ENCODE peak calls at places on chromosomes 5 and 9, in four cellular contexts. N is K562, I is HCT116, D is HepG2. V is an unnamed sample.

GRCh38 chr9:128408963-128409431 is 11.7 kb upstream of the CERCAM start:
- DNase-seq in I (no peak), D (no peak), N (no peak), V (peak)

GRCh38 chr5:59296317-59297264 is 596.9 kb downstream of the PDE4D start:
- DNase-seq in D (peak), I (no peak), N (no peak), V (no peak)

GRCh38 chr9:88949425-88949824 is 41.8 kb upstream of the S1PR3 start:
- DNase-seq in D (no peak), I (no peak), N (peak), V (no peak)

GRCh38 chr5:81337803-81338202 is 36.4 kb downstream of the ZCCHC9 start:
- DNase-seq in I (no peak), D (no peak), N (no peak), V (no peak)

GRCh38 chr9:135146766-135147472 is 59.5 kb downstream of the OLFM1 start:
- DNase-seq in D (no peak), N (no peak), I (no peak), V (no peak)

GRCh38 chr5:116507051-116507537 is 67.5 kb downstream of the SEMA6A start:
- DNase-seq in D (no peak), I (no peak), N (no peak), V (no peak)

GRCh38 chr5:113025596-113025995 is 49.0 kb downstream of the DCP2 start:
- DNase-seq in I (no peak), D (no peak), N (no peak), V (no peak)

GRCh38 chr5:172540099-172540870 is 86.0 kb upstream of the SH3PXD2B start:
- DNase-seq in D (no peak), N (no peak), I (no peak), V (no peak)

GRCh38 chr5:158152151-158152550 is 293.2 kb upstream of the CLINT1 start:
- DNase-seq in I (no peak), N (no peak), D (no peak), V (no peak)

GRCh38 chr9:38251036-38251335 is 141.5 kb upstream of the ALDH1B1 start:
- DNase-seq in I (no peak), N (no peak), D (no peak), V (no peak)

GRCh38 chr9:94912700-94913249 is 186.3 kb downstream of the AOPEP start:
- DNase-seq in D (peak), I (peak), N (no peak), V (peak)

GRCh38 chr9:109012876-109013677 is at the start of gene CTNNAL1:
- DNase-seq in D (peak), I (peak), N (peak), V (peak)

GRCh38 chr5:76972670-76973069 is 19.8 kb downstream of the CRHBP start:
- DNase-seq in D (no peak), I (no peak), N (no peak), V (no peak)

GRCh38 chr5:150411245-150411979 is 1.3 kb downstream of the CD74 start:
- DNase-seq in I (no peak), D (no peak), N (no peak), V (peak)

GRCh38 chr5:135012951-135013391 is 21.1 kb downstream of the PITX1 start:
- DNase-seq in I (no peak), D (no peak), N (no peak), V (no peak)

GRCh38 chr9:97484134-97484533 is 17.3 kb upstream of the TMOD1 start:
- DNase-seq in N (no peak), D (no peak), I (no peak), V (no peak)

GRCh38 chr5:113489299-113489698 is 1.0 kb upstream of the MCC start:
- DNase-seq in N (no peak), I (peak), D (peak), V (no peak)

GRCh38 chr9:68802525-68803015 is 97.5 kb downstream of the PIP5K1B start:
- DNase-seq in N (no peak), D (no peak), I (no peak), V (no peak)

GRCh38 chr5:20420991-20421595 is 433.1 kb upstream of the CDH18 start:
- DNase-seq in I (no peak), D (no peak), N (no peak), V (peak)

GRCh38 chr9:89685698-89686097 is 80.9 kb downstream of the GADD45G start:
- DNase-seq in I (no peak), N (no peak), D (no peak), V (no peak)

GRCh38 chr5:31556461-31556860 is 24.4 kb downstream of the C5orf22 start:
- DNase-seq in N (no peak), I (no peak), D (no peak), V (no peak)

GRCh38 chr5:177537389-177538361 is 16.7 kb downstream of the FAM193B start:
- DNase-seq in I (no peak), N (no peak), D (no peak), V (peak)

GRCh38 chr9:101601904-101602765 is 7.4 kb upstream of the PPP3R2 start:
- DNase-seq in N (peak), I (peak), D (peak), V (peak)

GRCh38 chr5:19270153-19270552 is 717.8 kb downstream of the CDH18 start:
- DNase-seq in D (no peak), I (no peak), N (no peak), V (peak)

GRCh38 chr9:2634818-2635217 is 13.2 kb downstream of the VLDLR start:
- DNase-seq in D (no peak), N (no peak), I (no peak), V (no peak)

GRCh38 chr5:40150896-40151295 is 528.8 kb upstream of the PTGER4 start:
- DNase-seq in I (no peak), D (no peak), N (no peak), V (peak)

GRCh38 chr9:76756273-76756650 is 8.0 kb upstream of the PCA3 start:
- DNase-seq in N (no peak), I (no peak), D (peak), V (peak)

GRCh38 chr5:61304611-61305369 is 27.3 kb upstream of the ZSWIM6 start:
- DNase-seq in I (peak), N (peak), D (peak), V (no peak)

GRCh38 chr9:73239868-73240267 is 88.2 kb downstream of the ANXA1 start:
- DNase-seq in N (no peak), D (no peak), I (no peak), V (no peak)

GRCh38 chr5:62582198-62582597 is 3.6 kb downstream of the LRRC70 start:
- DNase-seq in N (no peak), D (no peak), I (no peak), V (peak)

GRCh38 chr9:122286764-122287163 is 22.1 kb downstream of the MRRF start:
- DNase-seq in D (no peak), N (no peak), I (no peak), V (no peak)

GRCh38 chr9:126431112-126431742 is 104.6 kb downstream of the MVB12B start:
- DNase-seq in D (no peak), N (no peak), I (no peak), V (no peak)

GRCh38 chr5:132830436-132831094 is at the start of gene SHROOM1:
- DNase-seq in D (peak), I (peak), N (peak), V (peak)

GRCh38 chr9:98568234-98568922 is 140.4 kb downstream of the GABBR2 start:
- DNase-seq in I (no peak), D (no peak), N (no peak), V (no peak)

GRCh38 chr5:111685969-111686368 is 71.0 kb downstream of the NREP start:
- DNase-seq in N (no peak), D (peak), I (peak), V (peak)

GRCh38 chr5:111681414-111681790 is 75.6 kb downstream of the NREP start:
- DNase-seq in N (no peak), I (no peak), D (no peak), V (no peak)

GRCh38 chr5:111679611-111680010 is 77.4 kb downstream of the NREP start:
- DNase-seq in I (no peak), N (no peak), D (no peak), V (no peak)

GRCh38 chr5:111680737-111681413 is 76.1 kb downstream of the NREP start:
- DNase-seq in D (peak), I (peak), N (no peak), V (no peak)

GRCh38 chr5:111681791-111682190 is 75.2 kb downstream of the NREP start:
- DNase-seq in I (no peak), D (no peak), N (no peak), V (no peak)
- TF ChIP-seq REST in I (no peak), D (no peak), N (no peak), V (no peak)

GRCh38 chr5:179731791-179732411 is 721 bp upstream of the MAML1 start:
- DNase-seq in N (no peak), I (no peak), D (peak), V (no peak)

GRCh38 chr5:179733764-179734126 is 1.1 kb downstream of the MAML1 start:
- DNase-seq in N (no peak), D (no peak), I (no peak), V (no peak)

GRCh38 chr5:179732918-179733763 is 519 bp downstream of the MAML1 start:
- DNase-seq in D (no peak), N (no peak), I (no peak), V (peak)

GRCh38 chr5:179730852-179731251 is 1.8 kb upstream of the MAML1 start:
- DNase-seq in I (no peak), D (no peak), N (no peak), V (no peak)

GRCh38 chr5:179732412-179732917 is at the start of gene MAML1:
- DNase-seq in I (peak), N (peak), D (peak), V (peak)
- TF ChIP-seq POLR2AphosphoS5 in I (peak), N (peak), D (peak), V (peak)

DNA sequence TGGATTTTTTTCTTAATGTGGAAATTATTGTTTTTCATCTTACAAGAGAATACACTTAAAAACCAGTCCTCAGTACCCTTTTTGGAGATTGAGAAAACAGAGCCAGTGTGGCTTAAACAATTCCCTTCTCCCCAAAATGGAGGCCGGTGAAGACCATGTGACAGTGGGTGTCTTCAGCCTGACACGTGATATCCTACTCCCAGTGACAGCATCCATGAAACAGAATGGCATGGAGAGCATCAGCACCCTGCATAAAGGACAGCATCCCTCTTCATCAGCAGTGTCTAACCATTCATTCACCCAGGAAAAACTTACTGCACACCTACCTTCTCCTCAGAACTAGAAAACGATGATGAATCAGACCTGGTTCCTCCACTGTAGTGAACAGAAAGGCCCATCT is 103.4 kb upstream of the RAI14 start:
- DNase-seq in N (no peak), D (no peak), I (no peak), V (no peak)
- TF ChIP-seq REST in N (peak), D (no peak), I (no peak), V (no peak)

GRCh38 chr5:143002459-143003327 is 232.5 kb downstream of the ARHGAP26 start:
- DNase-seq in N (peak), D (no peak), I (no peak), V (peak)
- TF ChIP-seq POLR2AphosphoS5 in N (no peak), D (no peak), I (no peak), V (no peak)

GRCh38 chr5:91306497-91306896 is 76.6 kb downstream of the ARRDC3 start:
- DNase-seq in N (no peak), I (no peak), D (no peak), V (no peak)
- TF ChIP-seq REST in N (no peak), I (no peak), D (no peak), V (no peak)

GRCh38 chr5:129629581-129629980 is 118.3 kb upstream of the MINAR2 start:
- DNase-seq in D (no peak), N (no peak), I (no peak), V (no peak)
- TF ChIP-seq POLR2AphosphoS5 in D (no peak), N (no peak), I (no peak), V (no peak)

GRCh38 chr9:92666912-92667532 is 2.9 kb downstream of the IPPK start:
- DNase-seq in I (no peak), N (no peak), D (no peak), V (no peak)

GRCh38 chr9:92669527-92669889 is 423 bp downstream of the IPPK start:
- DNase-seq in N (peak), D (no peak), I (no peak), V (peak)

GRCh38 chr9:92671323-92671722 is 1.4 kb upstream of the IPPK start:
- DNase-seq in D (peak), I (peak), N (peak), V (peak)

GRCh38 chr9:92668746-92669526 is 995 bp downstream of the IPPK start:
- DNase-seq in N (peak), D (peak), I (no peak), V (peak)

DNA sequence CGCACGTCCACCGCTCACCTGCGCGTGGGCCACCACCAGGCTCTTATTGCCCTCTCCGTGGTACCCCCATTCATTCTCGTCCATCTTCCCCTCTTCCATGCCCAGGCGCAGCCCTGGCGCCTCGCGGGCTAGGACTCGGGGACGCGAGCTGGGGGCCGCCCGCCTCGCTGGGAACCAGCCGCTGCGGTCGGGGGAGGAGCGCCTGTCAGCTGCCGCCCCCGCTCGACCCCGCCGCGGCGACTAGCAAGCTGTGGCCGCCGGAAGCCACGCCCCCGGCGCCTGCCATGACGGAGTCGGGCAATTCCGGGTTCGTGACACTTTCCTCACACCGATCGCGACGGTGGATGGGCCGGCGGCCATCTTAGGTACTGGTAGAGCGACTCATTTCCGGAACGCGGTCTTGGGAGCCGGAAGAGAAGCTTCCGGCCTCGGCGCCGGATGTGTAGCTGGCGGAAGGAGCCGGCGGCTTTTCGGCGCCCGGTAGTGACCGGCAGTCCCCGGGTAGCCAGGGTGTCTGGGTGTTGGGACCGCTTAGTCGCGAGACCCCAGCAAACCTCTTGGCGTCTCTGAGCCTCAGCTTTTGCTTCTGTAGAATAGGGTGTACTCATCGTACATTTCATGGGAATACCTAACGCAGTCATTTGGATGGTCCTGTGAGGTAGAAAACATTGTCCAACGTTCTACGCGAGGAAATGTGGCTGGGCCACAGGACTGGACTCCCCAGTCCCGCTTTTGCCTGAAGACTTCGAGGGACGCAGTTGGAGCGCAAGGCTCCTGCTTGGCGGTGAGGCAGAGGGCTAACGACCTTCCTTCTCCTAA is at the start of gene IPPK:
- DNase-seq in I (peak), N (peak), D (peak), V (peak)
- TF ChIP-seq REST in I (no peak), N (peak), D (no peak), V (no peak)

V was measured in GM23338.